ENCODE peak calls at places on chromosomes 3 and 15, in nine cellular contexts. One of them, this sample, is unnamed. For H3K36me3, the result is how much of the 10 kb centered on the place peaks cover.

GRCh38 chr3:150840733-150841515 is 64.3 kb downstream of the MINDY4B start:
- DNase-seq in ovary: no peak
- DNase-seq in breast epithelium: no peak
- DNase-seq in IMR-90: no peak
- DNase-seq in lung: no peak
- DNase-seq in GM06990: no peak
- DNase-seq in left ventricle myocardium inferior: no peak
- DNase-seq in esophagus squamous epithelium: no peak
- DNase-seq in astrocyte: no peak
- DNase-seq in this sample: no peak

GRCh38 chr3:56415672-56416071 is 52.6 kb downstream of the ERC2 start:
- DNase-seq in ovary: no peak
- DNase-seq in breast epithelium: no peak
- DNase-seq in IMR-90: no peak
- DNase-seq in lung: no peak
- DNase-seq in GM06990: no peak
- DNase-seq in left ventricle myocardium inferior: no peak
- DNase-seq in esophagus squamous epithelium: no peak
- DNase-seq in astrocyte: peak
- DNase-seq in this sample: peak

GRCh38 chr3:157460253-157460652 is 23.6 kb downstream of the PTX3 start:
- DNase-seq in ovary: no peak
- DNase-seq in breast epithelium: no peak
- DNase-seq in IMR-90: peak
- DNase-seq in lung: no peak
- DNase-seq in GM06990: no peak
- DNase-seq in left ventricle myocardium inferior: no peak
- DNase-seq in esophagus squamous epithelium: no peak
- DNase-seq in astrocyte: peak
- DNase-seq in this sample: no peak

GRCh38 chr15:55407631-55407948 is 569 bp downstream of the CCPG1 start:
- DNase-seq in ovary: no peak
- DNase-seq in breast epithelium: no peak
- DNase-seq in IMR-90: peak
- DNase-seq in lung: no peak
- DNase-seq in GM06990: no peak
- DNase-seq in left ventricle myocardium inferior: no peak
- DNase-seq in esophagus squamous epithelium: no peak
- DNase-seq in astrocyte: peak
- DNase-seq in this sample: no peak

GRCh38 chr15:96347181-96348111 is 16.9 kb downstream of the NR2F2 start:
- DNase-seq in ovary: peak
- DNase-seq in breast epithelium: no peak
- DNase-seq in IMR-90: no peak
- DNase-seq in lung: no peak
- DNase-seq in GM06990: no peak
- DNase-seq in left ventricle myocardium inferior: peak
- DNase-seq in esophagus squamous epithelium: no peak
- DNase-seq in astrocyte: no peak
- DNase-seq in this sample: no peak

GRCh38 chr3:153032891-153033290 is 129.1 kb upstream of the RAP2B start:
- DNase-seq in ovary: no peak
- DNase-seq in breast epithelium: no peak
- DNase-seq in IMR-90: no peak
- DNase-seq in lung: no peak
- DNase-seq in GM06990: no peak
- DNase-seq in left ventricle myocardium inferior: no peak
- DNase-seq in esophagus squamous epithelium: no peak
- DNase-seq in astrocyte: no peak
- DNase-seq in this sample: no peak

GRCh38 chr3:38558864-38559263 is 62.7 kb downstream of the EXOG start:
- DNase-seq in ovary: no peak
- DNase-seq in breast epithelium: no peak
- DNase-seq in IMR-90: no peak
- DNase-seq in lung: no peak
- DNase-seq in GM06990: no peak
- DNase-seq in left ventricle myocardium inferior: no peak
- DNase-seq in esophagus squamous epithelium: no peak
- DNase-seq in astrocyte: no peak
- DNase-seq in this sample: no peak

GRCh38 chr3:72629191-72629611 is 219.0 kb downstream of the SHQ1 start:
- DNase-seq in ovary: no peak
- DNase-seq in breast epithelium: no peak
- DNase-seq in IMR-90: no peak
- DNase-seq in lung: no peak
- DNase-seq in GM06990: peak
- DNase-seq in left ventricle myocardium inferior: no peak
- DNase-seq in esophagus squamous epithelium: no peak
- DNase-seq in astrocyte: no peak
- DNase-seq in this sample: peak

GRCh38 chr3:100954990-100955389 is 38.2 kb downstream of the ABI3BP start:
- DNase-seq in ovary: no peak
- DNase-seq in breast epithelium: no peak
- DNase-seq in IMR-90: peak
- DNase-seq in lung: no peak
- DNase-seq in GM06990: no peak
- DNase-seq in left ventricle myocardium inferior: peak
- DNase-seq in esophagus squamous epithelium: no peak
- DNase-seq in astrocyte: peak
- DNase-seq in this sample: peak

GRCh38 chr3:159210336-159210735 is 408.5 kb downstream of the MFSD1 start:
- DNase-seq in ovary: no peak
- DNase-seq in breast epithelium: no peak
- DNase-seq in IMR-90: no peak
- DNase-seq in lung: no peak
- DNase-seq in GM06990: no peak
- DNase-seq in left ventricle myocardium inferior: no peak
- DNase-seq in esophagus squamous epithelium: no peak
- DNase-seq in astrocyte: no peak
- DNase-seq in this sample: no peak

GRCh38 chr3:142898346-142899213 is 9.7 kb upstream of the PCOLCE2 start:
- DNase-seq in ovary: no peak
- DNase-seq in breast epithelium: no peak
- DNase-seq in IMR-90: no peak
- DNase-seq in lung: no peak
- DNase-seq in GM06990: no peak
- DNase-seq in left ventricle myocardium inferior: no peak
- DNase-seq in esophagus squamous epithelium: no peak
- DNase-seq in astrocyte: no peak
- DNase-seq in this sample: no peak

GRCh38 chr3:160185711-160186110 is 39.5 kb upstream of the C3orf80 start:
- DNase-seq in ovary: no peak
- DNase-seq in breast epithelium: no peak
- DNase-seq in IMR-90: no peak
- DNase-seq in lung: no peak
- DNase-seq in GM06990: no peak
- DNase-seq in left ventricle myocardium inferior: no peak
- DNase-seq in esophagus squamous epithelium: no peak
- DNase-seq in astrocyte: no peak
- DNase-seq in this sample: no peak

GRCh38 chr15:66775127-66776105 is 73.4 kb downstream of the SMAD6 start:
- DNase-seq in ovary: peak
- DNase-seq in breast epithelium: no peak
- DNase-seq in IMR-90: no peak
- DNase-seq in lung: no peak
- DNase-seq in GM06990: no peak
- DNase-seq in left ventricle myocardium inferior: no peak
- DNase-seq in esophagus squamous epithelium: no peak
- DNase-seq in astrocyte: no peak
- DNase-seq in this sample: no peak

GRCh38 chr3:10992946-10993728 is 589 bp downstream of the SLC6A1 start:
- DNase-seq in ovary: peak
- DNase-seq in breast epithelium: no peak
- DNase-seq in IMR-90: no peak
- DNase-seq in lung: no peak
- DNase-seq in GM06990: no peak
- DNase-seq in left ventricle myocardium inferior: no peak
- DNase-seq in esophagus squamous epithelium: no peak
- DNase-seq in astrocyte: no peak
- DNase-seq in this sample: no peak

GRCh38 chr3:10988991-10989484 is 3.5 kb upstream of the SLC6A1 start:
- DNase-seq in ovary: no peak
- DNase-seq in breast epithelium: no peak
- DNase-seq in IMR-90: no peak
- DNase-seq in lung: no peak
- DNase-seq in GM06990: no peak
- DNase-seq in left ventricle myocardium inferior: no peak
- DNase-seq in esophagus squamous epithelium: no peak
- DNase-seq in astrocyte: no peak
- DNase-seq in this sample: no peak

GRCh38 chr3:10993729-10994065 is 1.1 kb downstream of the SLC6A1 start:
- DNase-seq in ovary: no peak
- DNase-seq in breast epithelium: no peak
- DNase-seq in IMR-90: no peak
- DNase-seq in lung: no peak
- DNase-seq in GM06990: no peak
- DNase-seq in left ventricle myocardium inferior: no peak
- DNase-seq in esophagus squamous epithelium: no peak
- DNase-seq in astrocyte: no peak
- DNase-seq in this sample: no peak

GRCh38 chr3:10994311-10994710 is 1.8 kb downstream of the SLC6A1 start:
- DNase-seq in ovary: no peak
- DNase-seq in breast epithelium: no peak
- DNase-seq in IMR-90: no peak
- DNase-seq in lung: no peak
- DNase-seq in GM06990: no peak
- DNase-seq in left ventricle myocardium inferior: no peak
- DNase-seq in esophagus squamous epithelium: no peak
- DNase-seq in astrocyte: no peak
- DNase-seq in this sample: no peak

DNA sequence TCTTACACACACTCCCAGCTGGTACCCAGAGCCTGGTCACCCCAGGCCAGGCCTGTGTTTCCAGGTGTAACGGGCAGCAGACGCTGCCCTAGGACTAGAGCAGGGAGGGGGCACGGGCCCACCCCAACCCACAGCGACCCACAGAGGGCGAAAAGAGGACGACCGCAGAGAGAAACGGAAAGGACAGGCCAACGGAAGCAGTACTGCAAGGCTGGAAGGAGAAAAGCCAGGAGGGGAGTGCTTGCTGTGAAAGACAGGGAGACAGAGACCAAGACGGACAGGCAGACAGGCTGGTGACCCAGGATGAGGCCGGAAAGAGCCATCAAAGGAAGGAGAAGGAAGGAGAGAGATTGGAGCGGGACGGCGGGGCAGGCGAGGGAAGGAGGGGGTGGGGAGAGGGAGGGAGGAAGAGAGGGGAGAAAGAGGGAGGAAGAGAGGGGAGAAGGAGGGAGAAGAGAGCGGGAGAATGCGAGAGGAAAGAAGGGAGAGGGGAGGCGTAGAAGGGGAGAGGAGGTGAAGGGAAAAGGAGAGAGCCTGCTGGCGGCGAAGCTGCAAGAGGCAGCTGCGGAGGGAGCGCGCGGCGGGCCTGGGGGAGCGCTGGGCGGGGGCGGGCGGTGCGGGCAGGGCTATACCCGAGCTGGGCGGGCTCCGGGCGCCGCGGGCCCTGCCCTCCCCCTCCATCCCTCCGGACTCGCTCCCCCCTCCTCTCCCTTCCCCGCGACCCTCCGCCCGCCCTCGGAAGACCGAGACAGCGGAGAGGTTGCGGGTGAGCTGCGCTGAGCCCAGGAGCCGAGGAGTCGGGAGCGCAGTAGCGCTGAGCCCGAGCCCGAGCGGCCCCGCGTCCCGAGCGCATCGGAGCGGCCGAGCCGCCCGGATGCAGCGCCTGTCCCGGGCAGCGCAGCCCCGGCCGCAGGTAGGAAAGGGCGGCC is at the start of gene SLC6A1:
- DNase-seq in ovary: peak
- DNase-seq in breast epithelium: no peak
- DNase-seq in IMR-90: no peak
- DNase-seq in lung: no peak
- DNase-seq in GM06990: no peak
- DNase-seq in left ventricle myocardium inferior: no peak
- DNase-seq in esophagus squamous epithelium: no peak
- DNase-seq in astrocyte: no peak
- DNase-seq in this sample: no peak
- H3K4me3 ChIP-seq in ovary: peak
- H3K4me3 ChIP-seq in breast epithelium: peak
- H3K4me3 ChIP-seq in IMR-90: peak
- H3K4me3 ChIP-seq in lung: no peak
- H3K4me3 ChIP-seq in GM06990: no peak
- H3K4me3 ChIP-seq in left ventricle myocardium inferior: peak
- H3K4me3 ChIP-seq in esophagus squamous epithelium: peak
- H3K4me3 ChIP-seq in astrocyte: peak
- H3K4me3 ChIP-seq in this sample: no peak

GRCh38 chr3:13047296-13048165 is 25.7 kb downstream of the IQSEC1 start:
- DNase-seq in ovary: no peak
- DNase-seq in breast epithelium: no peak
- DNase-seq in IMR-90: no peak
- DNase-seq in lung: no peak
- DNase-seq in GM06990: no peak
- DNase-seq in left ventricle myocardium inferior: no peak
- DNase-seq in esophagus squamous epithelium: no peak
- DNase-seq in astrocyte: no peak
- DNase-seq in this sample: no peak
- TF ChIP-seq CTCF in ovary: no peak
- TF ChIP-seq CTCF in breast epithelium: no peak
- TF ChIP-seq CTCF in IMR-90: no peak
- TF ChIP-seq CTCF in lung: no peak
- TF ChIP-seq CTCF in GM06990: peak
- TF ChIP-seq CTCF in left ventricle myocardium inferior: no peak
- TF ChIP-seq CTCF in esophagus squamous epithelium: no peak
- TF ChIP-seq CTCF in astrocyte: no peak
- TF ChIP-seq CTCF in this sample: no peak

GRCh38 chr3:131474115-131474514 is 28.7 kb downstream of the MRPL3 start:
- DNase-seq in ovary: no peak
- DNase-seq in breast epithelium: no peak
- DNase-seq in IMR-90: no peak
- DNase-seq in lung: no peak
- DNase-seq in GM06990: no peak
- DNase-seq in left ventricle myocardium inferior: no peak
- DNase-seq in esophagus squamous epithelium: no peak
- DNase-seq in astrocyte: peak
- DNase-seq in this sample: no peak

GRCh38 chr3:131470377-131470776 is 32.4 kb downstream of the MRPL3 start:
- DNase-seq in ovary: no peak
- DNase-seq in breast epithelium: no peak
- DNase-seq in IMR-90: no peak
- DNase-seq in lung: no peak
- DNase-seq in GM06990: no peak
- DNase-seq in left ventricle myocardium inferior: no peak
- DNase-seq in esophagus squamous epithelium: no peak
- DNase-seq in astrocyte: no peak
- DNase-seq in this sample: no peak
- H3K36me3 ChIP-seq in ovary: under half
- H3K36me3 ChIP-seq in breast epithelium: under half
- H3K36me3 ChIP-seq in IMR-90: under half
- H3K36me3 ChIP-seq in lung: under half
- H3K36me3 ChIP-seq in GM06990: under half
- H3K36me3 ChIP-seq in left ventricle myocardium inferior: under half
- H3K36me3 ChIP-seq in esophagus squamous epithelium: under half
- H3K36me3 ChIP-seq in astrocyte: under half
- H3K36me3 ChIP-seq in this sample: under half

DNA sequence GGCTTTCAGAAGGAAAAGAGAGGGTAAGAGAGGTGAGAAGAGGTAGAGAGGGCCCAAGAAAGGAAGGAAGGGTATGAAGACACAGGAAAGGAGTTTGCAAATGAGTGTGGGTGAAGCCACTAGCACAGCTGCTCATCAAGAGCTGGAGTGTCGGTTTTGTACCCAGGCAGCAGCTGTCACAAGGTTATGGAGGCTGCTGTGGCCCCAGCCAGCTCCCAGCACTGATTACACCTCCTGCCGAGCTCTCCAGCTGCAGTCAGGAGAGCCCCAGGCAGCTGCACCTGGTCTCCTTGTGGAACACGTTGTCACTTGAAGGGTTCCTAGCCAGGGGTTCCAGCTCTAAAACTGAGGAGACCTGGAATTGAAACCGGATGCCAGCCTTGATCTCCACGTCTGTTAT is 60.4 kb upstream of the CHD2 start:
- DNase-seq in ovary: no peak
- DNase-seq in breast epithelium: no peak
- DNase-seq in IMR-90: no peak
- DNase-seq in lung: no peak
- DNase-seq in GM06990: peak
- DNase-seq in left ventricle myocardium inferior: no peak
- DNase-seq in esophagus squamous epithelium: no peak
- DNase-seq in astrocyte: no peak
- DNase-seq in this sample: no peak
- H3K4me3 ChIP-seq in ovary: no peak
- H3K4me3 ChIP-seq in breast epithelium: no peak
- H3K4me3 ChIP-seq in IMR-90: no peak
- H3K4me3 ChIP-seq in lung: no peak
- H3K4me3 ChIP-seq in GM06990: no peak
- H3K4me3 ChIP-seq in left ventricle myocardium inferior: no peak
- H3K4me3 ChIP-seq in esophagus squamous epithelium: no peak
- H3K4me3 ChIP-seq in astrocyte: no peak
- H3K4me3 ChIP-seq in this sample: no peak

This sample was measured in bronchial epithelial cell.